ENCODE peak calls at places on chromosomes 13 and 19, in ten cellular contexts. E is body of pancreas, X is ovary, R is lower leg skin, F is suprapubic skin, W is transverse colon, B is prostate gland, S is breast epithelium, D is spleen, Y is endothelial cell of umbilical vein. O is an unnamed sample.
A peak's percentile ranks its signal among the peaks of the same experiment; 100 is the strongest.

GRCh38 chr13:99823961-99824360 is 147.6 kb downstream of the ZIC5 start:
- DNase-seq in E (no peak), X (no peak), R (no peak), F (no peak), W (no peak), B (no peak), S (no peak), D (no peak), Y (no peak), O (no peak)

GRCh38 chr13:95644611-95645052 is at the start of gene DZIP1:
- DNase-seq in E (peak; percentile 79), X (peak; percentile 88), R (peak; percentile 28), F (peak; percentile 84), W (peak; percentile 65), B (peak; percentile 17), S (no peak), D (peak; percentile 77), Y (peak; percentile 84), O (peak; percentile 23)

GRCh38 chr19:55216461-55217198 is 7.3 kb upstream of the PTPRH start:
- DNase-seq in E (peak; percentile 80), X (peak; percentile 72), R (peak; percentile 80), F (no peak), W (peak; percentile 86), B (peak; percentile 31), S (peak; percentile 70), D (peak; percentile 86), Y (peak; percentile 97), O (peak; percentile 79)

GRCh38 chr13:102091231-102091630 is 310.6 kb downstream of the FGF14 start:
- DNase-seq in E (no peak), X (no peak), R (no peak), F (no peak), W (no peak), B (no peak), S (no peak), D (no peak), Y (no peak), O (no peak)

GRCh38 chr13:23443110-23443509 is 9.6 kb upstream of the SACS start:
- DNase-seq in E (no peak), X (no peak), R (no peak), F (no peak), W (no peak), B (no peak), S (no peak), D (no peak), Y (no peak), O (no peak)

GRCh38 chr13:65597839-65598818 is 1632.0 kb downstream of the PCDH9 start:
- DNase-seq in E (no peak), X (no peak), R (no peak), F (no peak), W (no peak), B (no peak), S (no peak), D (no peak), Y (no peak), O (no peak)

GRCh38 chr13:41019027-41019487 is at the start of gene ELF1:
- DNase-seq in E (peak; percentile 74), X (no peak), R (peak; percentile 77), F (no peak), W (peak; percentile 76), B (peak; percentile 77), S (no peak), D (peak; percentile 83), Y (peak; percentile 72), O (peak; percentile 70)

GRCh38 chr13:81017525-81018152 is 676.7 kb upstream of the SPRY2 start:
- DNase-seq in E (no peak), X (no peak), R (no peak), F (no peak), W (no peak), B (no peak), S (no peak), D (no peak), Y (peak; percentile 57), O (no peak)

DNA sequence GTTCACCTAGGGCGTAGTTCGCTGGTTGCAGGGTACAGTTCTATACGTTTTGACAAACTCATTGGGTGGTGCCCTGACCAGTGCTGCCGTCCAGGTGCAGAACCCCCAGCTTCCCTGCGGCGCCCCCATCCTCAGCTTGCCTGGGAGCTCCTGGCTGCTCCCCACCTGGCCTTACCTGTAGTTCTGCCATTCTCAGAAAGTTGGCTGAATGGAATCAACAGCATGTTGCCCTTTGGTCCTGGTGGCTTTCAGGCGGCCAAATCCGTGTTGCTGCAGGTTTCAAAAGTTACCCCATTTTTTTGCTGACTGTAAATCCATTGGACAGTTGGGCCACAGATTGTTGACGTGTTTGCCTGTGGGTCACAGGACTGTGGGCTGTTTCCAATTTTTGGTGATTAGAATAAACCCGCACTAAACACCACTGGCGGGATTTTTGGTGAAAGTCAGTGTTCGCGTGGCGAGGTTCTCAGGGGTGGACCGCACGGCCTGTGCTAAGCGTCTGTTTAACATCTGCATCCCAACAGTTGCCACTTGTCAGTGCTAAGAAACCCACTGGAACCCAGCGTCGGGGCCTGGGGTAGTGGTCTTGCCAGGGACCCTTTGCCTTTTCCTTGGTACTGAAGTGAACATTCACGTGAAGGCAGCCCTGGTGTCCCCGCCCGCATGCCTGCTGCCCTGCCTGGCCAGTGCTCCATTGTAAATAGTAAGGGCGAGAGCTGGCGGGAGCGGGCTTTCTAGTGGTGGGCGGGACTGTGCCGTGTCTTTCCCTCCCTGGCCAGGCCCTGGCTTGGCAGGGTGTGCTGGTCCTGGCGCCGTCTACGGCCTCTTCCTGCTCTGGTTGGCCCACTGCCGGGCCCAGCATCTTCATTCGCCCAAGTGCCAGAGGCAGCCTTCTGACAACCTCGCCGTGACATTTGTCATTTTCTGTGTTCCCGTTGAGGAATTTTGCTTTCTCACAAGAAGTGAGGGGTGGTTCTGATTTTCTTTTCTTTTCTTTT is 3.3 kb downstream of the DOT1L start:
- DNase-seq in E (peak; percentile 92), X (peak; percentile 82), R (peak; percentile 66), F (peak; percentile 93), W (peak; percentile 82), B (peak; percentile 90), S (peak; percentile 86), D (peak; percentile 88), Y (peak; percentile 82), O (peak; percentile 97)
- TF ChIP-seq POLR2A in E (peak; percentile 35), X (no peak), R (no peak), F (peak; percentile 25), W (peak; percentile 53), B (peak; percentile 70), S (no peak), D (no peak), Y (no peak), O (peak; percentile 69)

GRCh38 chr13:26695891-26696311 is 64.7 kb downstream of the GPR12 start:
- DNase-seq in E (no peak), X (no peak), R (no peak), F (no peak), W (no peak), B (no peak), S (no peak), D (no peak), Y (no peak), O (no peak)

GRCh38 chr13:26694609-26695359 is 65.8 kb downstream of the GPR12 start:
- DNase-seq in E (no peak), X (no peak), R (no peak), F (no peak), W (no peak), B (no peak), S (no peak), D (no peak), Y (no peak), O (no peak)

GRCh38 chr13:26697069-26697955 is 63.3 kb downstream of the GPR12 start:
- DNase-seq in E (no peak), X (no peak), R (no peak), F (no peak), W (no peak), B (no peak), S (no peak), D (no peak), Y (no peak), O (no peak)

GRCh38 chr13:26693749-26694463 is 66.7 kb downstream of the GPR12 start:
- DNase-seq in E (no peak), X (no peak), R (no peak), F (no peak), W (no peak), B (no peak), S (no peak), D (no peak), Y (no peak), O (no peak)

GRCh38 chr13:26695360-26695705 is 65.3 kb downstream of the GPR12 start:
- DNase-seq in E (no peak), X (no peak), R (no peak), F (no peak), W (no peak), B (no peak), S (no peak), D (no peak), Y (no peak), O (no peak)
- H3K4me3 ChIP-seq in E (no peak overlapping the region), X (no peak overlapping the region), R (no peak overlapping the region), F (no peak overlapping the region), W (no peak overlapping the region), B (no peak overlapping the region), S (no peak overlapping the region), D (no peak overlapping the region), Y (no peak overlapping the region), O (no peak overlapping the region)

GRCh38 chr19:8426283-8426682 is 13.2 kb downstream of the MARCHF2 start:
- DNase-seq in E (no peak), X (no peak), R (no peak), F (no peak), W (no peak), B (no peak), S (no peak), D (no peak), Y (no peak), O (no peak)

GRCh38 chr19:8423821-8424223 is 10.7 kb downstream of the MARCHF2 start:
- DNase-seq in E (peak; percentile 89), X (peak; percentile 88), R (peak; percentile 94), F (peak; percentile 93), W (peak; percentile 84), B (peak; percentile 57), S (peak; percentile 91), D (peak; percentile 84), Y (peak; percentile 96), O (peak; percentile 62)

DNA sequence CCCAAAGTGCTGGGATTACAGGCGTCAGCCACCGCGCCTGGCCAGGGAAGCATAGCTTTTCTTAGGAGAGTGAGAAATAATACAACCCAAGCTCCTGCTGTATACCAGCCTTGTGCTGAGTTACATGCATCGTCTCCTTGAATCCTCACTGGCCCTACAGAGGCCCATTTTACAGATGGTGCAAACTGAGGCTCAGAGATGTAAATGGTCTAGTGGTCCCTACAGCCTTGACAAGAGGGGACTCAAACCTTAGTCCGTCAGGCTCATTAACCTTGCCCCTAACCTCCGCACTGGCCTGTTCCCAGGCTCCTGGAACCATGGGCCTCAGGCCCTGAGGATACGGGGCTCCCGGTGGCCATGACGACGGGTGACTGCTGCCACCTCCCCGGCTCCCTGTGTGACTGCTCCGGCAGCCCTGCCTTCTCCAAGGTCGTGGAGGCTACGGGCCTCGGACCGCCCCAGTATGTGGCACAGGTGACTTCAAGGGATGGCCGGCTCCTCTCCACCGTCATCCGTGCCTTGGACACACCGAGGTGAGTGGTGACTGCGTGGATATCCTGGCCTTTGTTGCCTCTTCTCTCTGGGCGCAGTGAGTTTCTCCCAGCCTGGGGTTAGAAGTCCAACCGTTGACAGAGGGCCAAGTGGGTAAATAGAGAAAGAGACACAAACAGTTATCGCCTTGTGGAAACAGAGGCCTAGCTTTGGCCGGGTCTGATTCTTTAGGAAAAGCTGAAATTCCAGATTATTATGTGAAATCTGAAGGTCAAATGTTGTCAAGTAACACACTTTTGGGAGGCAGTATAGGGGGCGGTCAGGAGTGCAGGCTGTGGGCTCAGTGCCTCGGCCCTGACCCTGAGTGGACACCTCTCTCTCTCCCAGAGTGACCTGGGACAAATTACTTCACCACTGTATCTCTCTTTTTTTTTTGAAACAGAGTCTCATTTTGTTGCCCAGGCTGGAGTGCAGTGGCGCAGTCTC is 8.7 kb downstream of the MARCHF2 start:
- DNase-seq in E (peak; percentile 55), X (no peak), R (no peak), F (no peak), W (no peak), B (no peak), S (peak; percentile 67), D (no peak), Y (no peak), O (no peak)
- TF ChIP-seq POLR2A in E (no peak), X (no peak), R (no peak), F (no peak), W (no peak), B (no peak), S (no peak), D (no peak), Y (no peak), O (no peak)

GRCh38 chr13:31982124-31982523 is 49.5 kb upstream of the FRY start:
- DNase-seq in E (no peak), X (no peak), R (no peak), F (no peak), W (no peak), B (no peak), S (no peak), D (no peak), Y (no peak), O (no peak)
- H3K4me3 ChIP-seq in E (no peak overlapping the region), X (no peak overlapping the region), R (no peak overlapping the region), F (no peak overlapping the region), W (no peak overlapping the region), B (no peak overlapping the region), S (no peak overlapping the region), D (no peak overlapping the region), Y (no peak overlapping the region), O (no peak overlapping the region)